ENCODE peak calls at places on chromosomes 16 and 17, in eight cellular contexts. D, K, U, V, O, R, F and C are unnamed samples.

GRCh38 chr17:78896091-78896833 is 6.7 kb downstream of the CEP295NL start:
- DNase-seq in U (no peak), D (no peak), V (peak; percentile 64), K (no peak), R (no peak), F (no peak), O (no peak), C (no peak)

GRCh38 chr17:29074488-29074887 is 31.5 kb downstream of the PIPOX start:
- DNase-seq in K (no peak), O (no peak), V (peak; percentile 30), U (no peak), D (no peak), R (no peak), F (no peak), C (no peak)

GRCh38 chr16:28873543-28874201 is 4.6 kb upstream of the ATP2A1 start:
- DNase-seq in D (no peak), R (peak; percentile 60), U (peak; percentile 28), O (no peak), F (peak; percentile 78), V (peak; percentile 96), K (no peak), C (peak; percentile 86)

GRCh38 chr16:48392407-48392806 is 7.2 kb upstream of the SIAH1 start:
- DNase-seq in O (no peak), D (no peak), R (no peak), V (no peak), U (no peak), K (no peak), F (no peak), C (no peak)

GRCh38 chr16:27305342-27305741 is 8.4 kb upstream of the IL4R start:
- DNase-seq in K (no peak), U (no peak), R (no peak), V (no peak), O (no peak), F (no peak), D (no peak), C (no peak)

GRCh38 chr16:80123189-80123588 is 417.6 kb upstream of the DYNLRB2 start:
- DNase-seq in K (no peak), R (no peak), U (no peak), F (no peak), O (no peak), V (no peak), D (no peak), C (no peak)

GRCh38 chr16:10170016-10170415 is 12.2 kb downstream of the GRIN2A start:
- DNase-seq in U (no peak), K (no peak), D (no peak), F (no peak), V (no peak), R (no peak), O (no peak), C (no peak)

GRCh38 chr17:64750891-64751677 is 89.0 kb upstream of the SMURF2 start:
- DNase-seq in U (no peak), D (peak; percentile 44), V (no peak), O (no peak), F (no peak), K (no peak), R (no peak), C (no peak)

DNA sequence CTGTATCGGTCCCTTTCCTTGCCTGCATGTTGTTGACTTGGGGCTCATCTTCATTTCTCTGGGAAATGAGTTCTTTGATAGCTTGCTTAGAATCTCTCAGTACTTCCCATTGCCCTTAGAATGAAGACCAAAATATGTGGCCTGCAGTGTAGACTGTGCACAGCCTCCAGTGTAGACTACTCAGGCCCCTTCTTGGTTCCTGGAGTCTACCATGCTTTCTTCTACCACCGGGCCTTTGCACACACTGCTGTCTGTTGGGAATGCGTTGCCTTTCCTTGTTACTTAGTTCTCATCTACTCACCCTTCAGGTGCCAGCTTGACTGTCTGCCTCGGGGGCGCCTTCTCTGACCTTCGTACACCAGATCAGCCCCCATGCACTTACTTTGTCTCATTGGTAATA is 82.0 kb downstream of the ABCC1 start:
- DNase-seq in U (no peak), K (no peak), O (no peak), R (no peak), D (no peak), V (no peak), F (no peak), C (no peak)
- H4K20me1 ChIP-seq in U (no peaks in the 10 kb centered on the region), K (no peaks in the 10 kb centered on the region), O (no peaks in the 10 kb centered on the region), R (peaks cover 8% of the 10 kb centered on the region), D (no peaks in the 10 kb centered on the region), V (peaks cover 5% of the 10 kb centered on the region), F (no peaks in the 10 kb centered on the region), C (no peaks in the 10 kb centered on the region)

GRCh38 chr16:58608601-58609136 is 21.0 kb downstream of the CNOT1 start:
- DNase-seq in D (no peak), V (no peak), R (no peak), O (no peak), F (no peak), K (no peak), U (no peak), C (no peak)

GRCh38 chr16:58605562-58605961 is 24.1 kb downstream of the CNOT1 start:
- DNase-seq in R (no peak), V (peak; percentile 73), F (no peak), U (no peak), O (no peak), K (no peak), D (no peak), C (no peak)
- H4K20me1 ChIP-seq in R (peaks cover 87% of the 10 kb centered on the region), V (peaks cover 41% of the 10 kb centered on the region), F (peaks cover 86% of the 10 kb centered on the region), U (peaks cover 12% of the 10 kb centered on the region), O (peaks cover 97% of the 10 kb centered on the region), K (no peaks in the 10 kb centered on the region), D (peaks cover 5% of the 10 kb centered on the region), C (peaks cover 49% of the 10 kb centered on the region)

GRCh38 chr17:59357929-59358328 is 26.5 kb downstream of the YPEL2 start:
- DNase-seq in O (no peak), R (no peak), U (peak; percentile 51), F (no peak), K (no peak), V (peak; percentile 94), D (peak; percentile 85), C (no peak)
- H4K20me1 ChIP-seq in O (peaks cover 8% of the 10 kb centered on the region), R (peaks cover 3% of the 10 kb centered on the region), U (no peaks in the 10 kb centered on the region), F (no peaks in the 10 kb centered on the region), K (no peaks in the 10 kb centered on the region), V (no peaks in the 10 kb centered on the region), D (no peaks in the 10 kb centered on the region), C (peaks cover 15% of the 10 kb centered on the region)

GRCh38 chr16:87330646-87331045 is 13.5 kb upstream of the C16orf95 start:
- DNase-seq in K (no peak), U (no peak), R (no peak), O (no peak), V (peak; percentile 31), D (no peak), F (no peak), C (no peak)
- H4K20me1 ChIP-seq in K (no peaks in the 10 kb centered on the region), U (no peaks in the 10 kb centered on the region), R (peaks cover 30% of the 10 kb centered on the region), O (no peaks in the 10 kb centered on the region), V (peaks cover 24% of the 10 kb centered on the region), D (no peaks in the 10 kb centered on the region), F (no peaks in the 10 kb centered on the region), C (peaks cover 11% of the 10 kb centered on the region)

DNA sequence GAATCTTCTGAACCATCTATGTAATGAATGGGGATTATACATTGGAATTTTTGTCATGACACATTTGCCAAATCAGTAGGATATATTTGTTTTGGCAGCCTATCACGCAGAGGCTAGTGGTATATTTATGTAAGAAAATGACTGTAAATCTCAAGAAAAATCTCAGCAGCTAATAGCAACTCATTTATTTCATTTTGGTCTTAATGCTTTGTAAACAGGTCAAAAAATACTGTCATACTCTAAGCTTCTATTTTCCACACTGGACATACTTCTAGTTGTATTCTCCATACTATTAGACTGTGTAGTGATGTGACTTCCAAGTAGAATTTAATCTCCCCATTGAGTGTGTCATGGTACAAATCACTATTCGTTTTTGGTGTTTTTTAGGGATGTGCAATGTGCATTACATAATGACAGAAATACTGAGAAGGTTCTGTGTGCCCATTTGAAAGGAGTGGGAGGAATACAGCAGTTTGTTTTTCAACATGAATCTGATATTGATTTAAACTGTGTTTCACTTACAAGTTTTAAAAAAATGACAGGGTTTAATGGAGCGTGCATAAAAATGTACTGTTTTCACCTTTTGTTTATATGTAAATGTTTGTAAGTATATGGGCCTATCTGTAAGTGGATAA is 29.1 kb downstream of the CLUH start:
- DNase-seq in U (peak; percentile 8), V (peak; percentile 75), K (peak; percentile 17), F (no peak), R (no peak), D (no peak), O (no peak), C (no peak)
- H4K20me1 ChIP-seq in U (no peaks in the 10 kb centered on the region), V (peaks cover 18% of the 10 kb centered on the region), K (peaks cover 4% of the 10 kb centered on the region), F (peaks cover 4% of the 10 kb centered on the region), R (peaks cover 14% of the 10 kb centered on the region), D (no peaks in the 10 kb centered on the region), O (peaks cover 5% of the 10 kb centered on the region), C (peaks cover 3% of the 10 kb centered on the region)

GRCh38 chr16:65038125-65038524 is 83.7 kb downstream of the CDH11 start:
- DNase-seq in O (peak; percentile 13), V (no peak), K (peak; percentile 12), F (no peak), R (no peak), D (no peak), U (no peak), C (no peak)
- H4K20me1 ChIP-seq in O (peaks cover 77% of the 10 kb centered on the region), V (peaks cover 76% of the 10 kb centered on the region), K (peaks cover 4% of the 10 kb centered on the region), F (no peaks in the 10 kb centered on the region), R (no peaks in the 10 kb centered on the region), D (no peaks in the 10 kb centered on the region), U (peaks cover 9% of the 10 kb centered on the region), C (no peaks in the 10 kb centered on the region)

GRCh38 chr16:2005646-2006045 is 4.0 kb downstream of the ZNF598 start:
- DNase-seq in O (no peak), D (no peak), R (no peak), F (peak; percentile 72), V (no peak), U (no peak), K (no peak), C (peak; percentile 81)
- H4K20me1 ChIP-seq in O (peaks cover 61% of the 10 kb centered on the region), D (peaks cover 20% of the 10 kb centered on the region), R (peaks cover 74% of the 10 kb centered on the region), F (peaks cover 36% of the 10 kb centered on the region), V (peaks cover 71% of the 10 kb centered on the region), U (peaks cover 33% of the 10 kb centered on the region), K (no peaks in the 10 kb centered on the region), C (peaks cover 73% of the 10 kb centered on the region)

GRCh38 chr17:60508384-60508980 is 17.6 kb downstream of the APPBP2 start:
- DNase-seq in V (peak; percentile 4), K (no peak), U (no peak), O (no peak), F (no peak), R (no peak), D (no peak), C (no peak)

GRCh38 chr17:60510723-60511122 is 15.3 kb downstream of the APPBP2 start:
- DNase-seq in K (no peak), U (no peak), V (no peak), O (no peak), R (no peak), F (no peak), D (no peak), C (no peak)

GRCh38 chr17:60502145-60502544 is 23.9 kb downstream of the APPBP2 start:
- DNase-seq in F (no peak), D (no peak), V (no peak), U (no peak), R (no peak), K (no peak), O (no peak), C (no peak)

GRCh38 chr17:60510031-60510430 is 16.0 kb downstream of the APPBP2 start:
- DNase-seq in O (no peak), F (no peak), R (no peak), K (no peak), U (no peak), V (peak; percentile 10), D (no peak), C (no peak)

DNA sequence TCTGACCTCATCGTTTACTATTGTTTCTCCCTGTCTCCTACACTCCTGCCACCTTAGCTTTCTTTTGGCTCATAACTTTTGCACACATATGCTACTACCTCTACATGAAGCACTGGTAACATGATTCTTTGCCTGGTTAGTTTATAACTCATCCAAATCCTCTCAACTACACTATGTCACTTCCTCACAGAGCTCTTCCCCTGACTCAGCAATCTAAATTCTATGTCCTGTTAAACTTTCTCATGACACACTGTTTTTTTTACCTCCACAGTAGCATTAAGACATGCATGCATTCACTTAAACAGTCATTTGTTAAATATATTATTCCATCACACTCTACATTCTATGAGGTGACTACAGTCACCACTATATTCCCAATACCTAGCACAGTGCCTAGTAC is 19.7 kb downstream of the APPBP2 start:
- DNase-seq in O (peak; percentile 9), K (peak; percentile 66), R (no peak), U (peak; percentile 90), V (peak; percentile 94), D (peak; percentile 57), F (no peak), C (no peak)
- H4K20me1 ChIP-seq in O (peaks cover 91% of the 10 kb centered on the region), K (no peaks in the 10 kb centered on the region), R (peaks cover 12% of the 10 kb centered on the region), U (no peaks in the 10 kb centered on the region), V (peaks cover 50% of the 10 kb centered on the region), D (peaks cover 2% of the 10 kb centered on the region), F (peaks cover 24% of the 10 kb centered on the region), C (no peaks in the 10 kb centered on the region)